ENCODE peak calls at places on chromosomes 13 and 19, in six cellular contexts. K is neural progenitor cell, P is activated gamma-delta T cell treated with Interleukin-2 at 50 U/mL for 16 hours, L is A549, J is HS-5, V is NCI-H1417. X is an unnamed sample.

GRCh38 chr19:3983542-3983914 is 1.7 kb downstream of the EEF2 start:
- DNase-seq in K (no peak), P (no peak), L (no peak), V (no peak), J (no peak), X (no peak)

GRCh38 chr19:41866284-41866683 is 6.2 kb downstream of the RPS19 start:
- DNase-seq in P (no peak), K (no peak), V (peak), L (no peak), J (no peak), X (no peak)

GRCh38 chr13:46679369-46680180 is 117.4 kb downstream of the ESD start:
- DNase-seq in V (no peak), K (peak), L (no peak), J (no peak), P (peak), X (no peak)

GRCh38 chr13:24709186-24709913 is 29.1 kb downstream of the ATP12A start:
- DNase-seq in V (no peak), P (peak), K (no peak), L (no peak), J (no peak), X (no peak)

GRCh38 chr19:27740396-27740795 is 1472.6 kb downstream of the UQCRFS1 start:
- DNase-seq in L (no peak), K (no peak), P (no peak), J (no peak), V (no peak), X (no peak)

GRCh38 chr19:58033741-58034475 is at the start of gene ZSCAN1:
- DNase-seq in L (no peak), K (peak), J (no peak), V (no peak), P (peak), X (no peak)

GRCh38 chr13:41621716-41622508 is 164.6 kb downstream of the RGCC start:
- DNase-seq in K (no peak), J (no peak), V (no peak), L (no peak), P (no peak), X (no peak)

GRCh38 chr13:94696171-94696570 is 16.2 kb downstream of the SOX21 start:
- DNase-seq in V (no peak), J (no peak), P (no peak), L (no peak), K (no peak), X (no peak)

GRCh38 chr19:55459551-55459949 is 1.9 kb downstream of the ISOC2 start:
- DNase-seq in K (no peak), J (no peak), L (no peak), P (no peak), V (no peak), X (no peak)

X was measured in HuH-7.